ENCODE peak calls at places on chromosomes 11 and 22, in four cellular contexts. E is skeletal muscle cell; Z is stimulated activated CD8-positive, alpha-beta memory T cell treated with anti-CD3 and anti-CD28 coated beads, Interleukin-15, amount 100 ng/mL, for 1 hour; D is fibroblast of pulmonary artery. L is an unnamed sample.

GRCh38 chr11:69356703-69357457 is 62.9 kb downstream of the MYEOV start:
- DNase-seq in D (no peak), E (no peak), Z (no peak), L (no peak)

GRCh38 chr11:47591764-47592163 is 2.4 kb downstream of the C1QTNF4 start:
- DNase-seq in Z (no peak), D (no peak), E (no peak), L (no peak)

GRCh38 chr11:117016246-117016645 is 82.0 kb downstream of the SIK3 start:
- DNase-seq in Z (no peak), E (no peak), D (no peak), L (no peak)

GRCh38 chr22:44431256-44431655 is 66.8 kb downstream of the RTL6 start:
- DNase-seq in E (no peak), D (no peak), Z (no peak), L (no peak)

GRCh38 chr22:40196628-40197027 is 18.9 kb downstream of the TNRC6B start:
- DNase-seq in Z (no peak), D (peak), E (peak), L (no peak)

GRCh38 chr11:103297900-103298299 is 188.7 kb downstream of the DYNC2H1 start:
- DNase-seq in D (no peak), Z (no peak), E (no peak), L (no peak)

GRCh38 chr11:134358853-134359490 is 27.2 kb downstream of the GLB1L2 start:
- DNase-seq in Z (no peak), D (no peak), E (no peak), L (no peak)

GRCh38 chr11:22703040-22703439 is 36.6 kb downstream of the GAS2 start:
- DNase-seq in E (peak), D (peak), Z (no peak), L (peak)

GRCh38 chr22:33923660-33924246 is 3.5 kb upstream of the LARGE1 start:
- DNase-seq in D (peak), E (no peak), Z (no peak), L (no peak)

GRCh38 chr11:74754507-74755255 is 6.0 kb downstream of the RNF169 start:
- DNase-seq in D (peak), Z (no peak), E (peak), L (no peak)

GRCh38 chr11:13596601-13597000 is 71.9 kb upstream of the FAR1 start:
- DNase-seq in E (no peak), Z (no peak), D (no peak), L (no peak)

GRCh38 chr11:119316729-119317591 is at the start of gene MCAM:
- DNase-seq in E (no peak), D (no peak), Z (no peak), L (no peak)

GRCh38 chr11:21250196-21250595 is 580.8 kb downstream of the NELL1 start:
- DNase-seq in E (no peak), Z (no peak), D (no peak), L (no peak)

GRCh38 chr11:121476379-121477032 is 23.7 kb upstream of the SORL1-AS1 start:
- DNase-seq in E (no peak), Z (no peak), D (no peak), L (no peak)

L was measured in CD4-positive, CD25-positive, alpha-beta regulatory T cell.